ENCODE peak calls at places on chromosomes 1 and 21, in six cellular contexts. G, A, I, E, M and B are unnamed samples.

GRCh38 chr1:15951341-15952153 is 24.4 kb downstream of the ZBTB17 start:
- DNase-seq in I (no peak), E (peak), G (no peak), M (no peak), A (peak), B (no peak)

GRCh38 chr1:37795340-37796110 is 1.9 kb downstream of the MANEAL start:
- DNase-seq in G (peak), A (peak), I (peak), E (peak), M (peak), B (peak)

GRCh38 chr1:93014156-93014555 is 52.9 kb upstream of the DIPK1A start:
- DNase-seq in G (no peak), A (no peak), I (peak), M (no peak), E (no peak), B (no peak)

GRCh38 chr21:20946701-20947100 is 51.5 kb upstream of the NCAM2 start:
- DNase-seq in G (no peak), A (no peak), M (no peak), E (no peak), I (no peak), B (no peak)

GRCh38 chr21:46414965-46415275 is 43.8 kb upstream of the DIP2A start:
- DNase-seq in M (no peak), E (no peak), A (no peak), I (no peak), G (no peak), B (no peak)

GRCh38 chr1:163709636-163710035 is 387.9 kb downstream of the NUF2 start:
- DNase-seq in G (no peak), I (no peak), E (no peak), M (no peak), A (no peak), B (no peak)

GRCh38 chr1:107795994-107796393 is 169.0 kb downstream of the VAV3 start:
- DNase-seq in G (no peak), I (no peak), E (no peak), A (no peak), M (no peak), B (no peak)

GRCh38 chr21:41477641-41478318 is 30.2 kb downstream of the TMPRSS2 start:
- DNase-seq in A (peak), I (no peak), M (peak), G (peak), E (no peak), B (peak)

GRCh38 chr1:38558476-38559179 is 300.9 kb downstream of the RRAGC start:
- DNase-seq in E (no peak), A (peak), M (no peak), G (no peak), I (no peak), B (no peak)

DNA sequence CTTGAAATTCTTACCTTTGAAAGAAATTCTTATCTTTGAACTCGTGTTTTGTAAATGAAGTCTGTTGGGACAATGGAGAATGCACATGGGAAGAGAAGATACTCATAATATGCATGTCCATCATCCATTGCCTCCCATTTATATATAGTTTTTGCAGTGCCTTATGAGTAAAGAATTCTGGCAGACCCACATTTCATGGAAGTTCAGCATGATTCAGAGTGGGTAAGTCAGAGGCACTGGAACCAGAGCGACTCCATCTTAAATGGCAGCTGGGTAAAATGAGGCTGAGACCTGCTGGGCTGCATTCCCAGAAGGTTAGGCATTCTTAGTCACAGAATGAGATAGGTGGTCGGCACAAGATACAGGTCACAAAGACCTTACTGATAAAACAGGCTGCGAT is 13.8 kb downstream of the LAX1 start:
- DNase-seq in M (no peak), I (no peak), A (no peak), G (peak), E (no peak), B (no peak)
- H3K4me3 ChIP-seq in M (no peak), I (no peak), A (no peak), G (no peak), E (no peak), B (no peak)

GRCh38 chr1:45518910-45519309 is 2.8 kb downstream of the PRDX1 start:
- DNase-seq in G (no peak), E (no peak), A (no peak), M (no peak), I (no peak), B (no peak)

GRCh38 chr1:45521413-45522323 is at the start of gene PRDX1:
- DNase-seq in A (peak), M (peak), I (peak), G (peak), E (peak), B (peak)

GRCh38 chr1:45526135-45526644 is 4.5 kb upstream of the PRDX1 start:
- DNase-seq in M (no peak), I (no peak), G (no peak), A (no peak), E (peak), B (no peak)

GRCh38 chr1:45522324-45523104 is 830 bp upstream of the PRDX1 start:
- DNase-seq in I (peak), E (no peak), A (peak), G (peak), M (no peak), B (no peak)
- H2BK5ac ChIP-seq in I (peak), E (peak), A (peak), G (peak), M (peak), B (no peak)

GRCh38 chr1:20475002-20475401 is 11.0 kb downstream of the CAMK2N1 start:
- DNase-seq in A (no peak), M (no peak), E (no peak), I (no peak), G (no peak), B (no peak)

GRCh38 chr1:20472121-20472520 is 13.9 kb downstream of the CAMK2N1 start:
- DNase-seq in I (no peak), M (no peak), A (no peak), E (no peak), G (no peak), B (no peak)

GRCh38 chr1:20474333-20474975 is 11.6 kb downstream of the CAMK2N1 start:
- DNase-seq in M (no peak), I (peak), A (no peak), G (no peak), E (no peak), B (no peak)

GRCh38 chr1:20472860-20473711 is 12.9 kb downstream of the CAMK2N1 start:
- DNase-seq in M (no peak), G (peak), A (peak), I (peak), E (peak), B (peak)

GRCh38 chr1:20473894-20474293 is 12.1 kb downstream of the CAMK2N1 start:
- DNase-seq in I (no peak), A (no peak), G (no peak), M (no peak), E (no peak), B (no peak)
- H3K4me3 ChIP-seq in I (no peak), A (no peak), G (no peak), M (no peak), E (no peak), B (no peak)

DNA sequence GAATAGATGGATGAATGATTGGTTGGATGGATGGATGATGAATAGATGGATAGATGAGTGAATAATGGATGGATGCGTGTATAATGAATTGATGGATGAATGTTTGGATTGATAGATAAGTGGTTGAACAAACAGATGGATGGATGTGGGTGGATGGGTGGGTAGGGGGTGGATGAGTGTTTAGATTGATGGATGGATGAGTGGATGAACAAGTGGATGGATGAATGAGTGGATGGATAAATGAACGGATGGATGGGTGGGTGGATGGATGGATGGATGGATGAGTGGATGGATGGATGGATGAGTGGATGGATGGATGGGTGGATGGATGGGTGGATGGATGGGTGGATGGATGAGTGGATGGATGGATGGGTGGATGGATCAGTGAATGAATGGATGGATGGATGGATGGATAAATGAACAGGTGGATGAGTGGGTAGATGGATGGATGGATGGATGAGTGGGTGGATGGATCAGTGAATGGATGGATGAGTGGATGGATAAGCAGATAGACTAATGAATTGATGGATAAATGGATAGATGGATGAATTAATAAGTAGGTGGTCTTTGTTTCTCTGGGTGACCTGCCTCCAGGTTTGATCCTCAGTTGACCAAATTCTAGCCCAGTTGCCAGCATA is 64.3 kb downstream of the SPSB1 start:
- DNase-seq in E (no peak), G (no peak), I (no peak), M (no peak), A (no peak), B (no peak)
- H2BK5ac ChIP-seq in E (no peak), G (no peak), I (peak), M (no peak), A (no peak), B (no peak)

GRCh38 chr1:46128336-46128735 is 4.1 kb downstream of the PIK3R3 start:
- DNase-seq in E (no peak), M (no peak), A (no peak), I (peak), G (peak), B (no peak)
- H3K4me3 ChIP-seq in E (no peak), M (no peak), A (no peak), I (no peak), G (no peak), B (no peak)

GRCh38 chr21:37257526-37257966 is 9.6 kb downstream of the VPS26C start:
- DNase-seq in G (peak), E (peak), A (no peak), I (peak), M (no peak), B (no peak)
- H2BK5ac ChIP-seq in G (no peak), E (no peak), A (peak), I (peak), M (peak), B (peak)

GRCh38 chr1:110210604-110211502 is 739 bp downstream of the KCNC4 start:
- DNase-seq in A (peak), M (no peak), I (no peak), E (peak), G (peak), B (no peak)

GRCh38 chr1:110213143-110213540 is 3.0 kb downstream of the KCNC4 start:
- DNase-seq in I (no peak), E (no peak), A (no peak), G (no peak), M (no peak), B (no peak)

GRCh38 chr1:110211503-110212164 is 1.5 kb downstream of the KCNC4 start:
- DNase-seq in E (no peak), I (no peak), A (peak), M (no peak), G (peak), B (no peak)

GRCh38 chr1:110214454-110215404 is 4.6 kb downstream of the KCNC4 start:
- DNase-seq in M (no peak), A (no peak), I (peak), E (no peak), G (no peak), B (no peak)

GRCh38 chr1:110212165-110213142 is 2.3 kb downstream of the KCNC4 start:
- DNase-seq in A (peak), G (no peak), I (no peak), M (no peak), E (no peak), B (no peak)
- H3K4me3 ChIP-seq in A (peak), G (no peak), I (no peak), M (peak), E (no peak), B (peak)

GRCh38 chr1:201941420-201942128 is 4.8 kb downstream of the LMOD1 start:
- DNase-seq in G (no peak), I (no peak), A (peak), M (peak), E (peak), B (peak)
- H2BK5ac ChIP-seq in G (peak), I (peak), A (peak), M (peak), E (no peak), B (peak)

DNA sequence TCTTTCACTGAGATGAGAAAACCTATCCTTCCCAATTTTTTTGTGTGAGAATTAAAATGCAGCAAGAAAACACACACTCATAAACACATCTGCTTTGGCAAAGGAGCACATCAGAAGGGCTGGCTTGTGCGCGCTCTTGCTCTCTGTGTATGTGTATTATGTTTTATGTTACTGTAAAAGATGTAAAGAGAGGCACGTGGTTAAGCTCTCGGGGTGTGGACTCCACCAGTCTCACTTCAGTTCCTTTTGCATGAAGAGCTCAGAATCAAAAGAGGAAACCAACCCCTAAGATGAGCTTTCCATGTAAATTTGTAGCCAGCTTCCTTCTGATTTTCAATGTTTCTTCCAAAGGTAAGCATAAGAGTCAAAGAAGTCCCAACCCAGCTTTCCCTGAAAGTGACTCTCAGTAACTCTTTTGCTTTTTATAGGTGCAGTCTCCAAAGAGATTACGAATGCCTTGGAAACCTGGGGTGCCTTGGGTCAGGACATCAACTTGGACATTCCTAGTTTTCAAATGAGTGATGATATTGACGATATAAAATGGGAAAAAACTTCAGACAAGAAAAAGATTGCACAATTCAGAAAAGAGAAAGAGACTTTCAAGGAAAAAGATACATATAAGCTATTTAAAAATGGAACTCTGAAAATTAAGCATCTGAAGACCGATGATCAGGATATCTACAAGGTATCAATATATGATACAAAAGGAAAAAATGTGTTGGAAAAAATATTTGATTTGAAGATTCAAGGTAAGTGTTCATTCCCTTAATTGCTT is at the start of gene CD2:
- DNase-seq in M (no peak), E (no peak), G (no peak), A (no peak), I (no peak), B (no peak)
- H3K4me3 ChIP-seq in M (no peak), E (no peak), G (no peak), A (no peak), I (no peak), B (no peak)